ENCODE peak calls at places on chromosomes 3 and 15, in nine cellular contexts. T is H54, L is IMR-90, N is T follicular helper cell, Q is NAMALWA, W is head of caudate nucleus, Z is heart left ventricle, O is HL-60, A is breast epithelium. S is an unnamed sample.

GRCh38 chr3:120489421-120489820 is 38.6 kb upstream of the FSTL1 start:
- DNase-seq in O (no peak), Z (no peak), A (no peak), L (no peak), T (no peak), W (no peak), Q (no peak), N (no peak), S (no peak)

GRCh38 chr3:37498126-37499039 is 324.0 kb upstream of the LRRFIP2 start:
- DNase-seq in Z (no peak), T (no peak), Q (no peak), W (no peak), N (no peak), O (peak), L (no peak), A (no peak), S (no peak)

GRCh38 chr15:43988900-43989299 is 162.1 kb downstream of the WDR76 start:
- DNase-seq in Z (no peak), L (no peak), A (no peak), T (no peak), O (no peak), N (no peak), Q (no peak), W (no peak), S (no peak)

GRCh38 chr3:112086857-112087524 is 802 bp downstream of the C3orf52 start:
- DNase-seq in Q (no peak), L (peak), A (no peak), N (no peak), T (no peak), O (no peak), Z (no peak), W (no peak), S (no peak)

GRCh38 chr3:138694287-138695007 is 85.9 kb downstream of the FAIM start:
- DNase-seq in L (peak), T (peak), W (no peak), O (no peak), Z (no peak), N (no peak), Q (no peak), A (no peak), S (no peak)

GRCh38 chr3:197953881-197954280 is 3.9 kb downstream of the RPL35A start:
- DNase-seq in O (no peak), A (no peak), L (peak), Q (no peak), Z (peak), N (no peak), W (no peak), T (no peak), S (no peak)

GRCh38 chr3:127074900-127075360 is 92.0 kb downstream of the PLXNA1 start:
- DNase-seq in A (no peak), N (no peak), O (peak), Q (peak), L (peak), T (no peak), W (no peak), Z (no peak), S (no peak)

GRCh38 chr3:53230789-53231188 is 25.0 kb downstream of the TKT start:
- DNase-seq in T (no peak), Q (no peak), Z (no peak), O (no peak), A (no peak), W (no peak), L (no peak), N (no peak), S (no peak)

GRCh38 chr15:71106802-71107500 is 8.3 kb upstream of the THSD4 start:
- DNase-seq in W (no peak), Q (no peak), Z (no peak), L (no peak), T (no peak), O (no peak), N (no peak), A (no peak), S (no peak)